ENCODE peak calls at places on chromosomes 4 and X, in six cellular contexts. E is naive thymus-derived CD4-positive, alpha-beta T cell; X is stomach; U is CD8-positive, alpha-beta memory T cell; S is ovary; C is iPS DF 6.9. P is an unnamed sample.

GRCh38 chrX:25016361-25016671 is 551 bp upstream of the ARX start:
- DNase-seq in S (peak; percentile 51), X (no peak), E (no peak), C (no peak), U (no peak), P (no peak)

GRCh38 chr4:81663368-81663767 is 191.7 kb upstream of the RASGEF1B start:
- DNase-seq in C (no peak), E (no peak), U (no peak), X (no peak), S (no peak), P (no peak)

GRCh38 chr4:54941994-54942552 is 183.3 kb downstream of the KDR start:
- DNase-seq in C (no peak), U (no peak), E (peak; percentile 70), S (peak; percentile 36), X (no peak), P (no peak)

GRCh38 chr4:69073375-69073774 is 22.9 kb upstream of the UGT2B7 start:
- DNase-seq in S (no peak), C (no peak), E (no peak), X (no peak), U (no peak), P (no peak)

GRCh38 chrX:14030248-14030592 is 528 bp upstream of the GEMIN8 start:
- DNase-seq in C (no peak), E (peak; percentile 25), U (no peak), S (no peak), X (no peak), P (no peak)

GRCh38 chr4:177391953-177392352 is 50.3 kb downstream of the AGA start:
- DNase-seq in C (no peak), U (no peak), E (no peak), S (no peak), X (no peak), P (no peak)

GRCh38 chr4:80054375-80054774 is 18.7 kb downstream of the ANTXR2 start:
- DNase-seq in X (no peak), E (no peak), U (no peak), C (no peak), S (no peak), P (no peak)

GRCh38 chrX:102029026-102029425 is 96.5 kb upstream of the TCEAL2 start:
- DNase-seq in S (no peak), C (no peak), X (no peak), E (no peak), U (no peak), P (no peak)

GRCh38 chr4:96162631-96163030 is 322.7 kb downstream of the PDHA2 start:
- DNase-seq in E (no peak), S (no peak), X (no peak), U (no peak), C (no peak), P (no peak)

GRCh38 chr4:80219301-80220025 is 22.2 kb downstream of the PRDM8 start:
- DNase-seq in U (no peak), C (no peak), E (no peak), X (no peak), S (no peak), P (no peak)

GRCh38 chr4:175346381-175346780 is 428.2 kb downstream of the ADAM29 start:
- DNase-seq in U (no peak), S (no peak), C (no peak), E (no peak), X (no peak), P (no peak)

GRCh38 chr4:30268370-30268769 is 451.8 kb upstream of the PCDH7 start:
- DNase-seq in U (no peak), C (no peak), E (no peak), X (no peak), S (no peak), P (no peak)

GRCh38 chrX:39821011-39821708 is 276.6 kb downstream of the BCOR start:
- DNase-seq in U (peak; percentile 1), C (no peak), X (no peak), S (peak; percentile 67), E (no peak), P (peak; percentile 57)

GRCh38 chr4:111362891-111363290 is 740.0 kb upstream of the PITX2 start:
- DNase-seq in S (no peak), E (no peak), C (no peak), X (no peak), U (no peak), P (peak; percentile 16)

GRCh38 chr4:169397762-169398161 is 127.0 kb upstream of the SH3RF1 start:
- DNase-seq in X (no peak), E (no peak), S (no peak), C (no peak), U (no peak), P (no peak)

GRCh38 chr4:108940086-108941033 is 177.5 kb upstream of the ETNPPL start:
- DNase-seq in C (no peak), U (no peak), X (no peak), S (no peak), E (no peak), P (no peak)

GRCh38 chrX:1357993-1358392 is 21.4 kb downstream of the IL3RA start:
- DNase-seq in X (no peak), U (no peak), C (no peak), E (no peak), S (peak; percentile 10), P (peak; percentile 24)

GRCh38 chr4:95095352-95095974 is 337.7 kb downstream of the BMPR1B start:
- DNase-seq in X (no peak), S (no peak), U (no peak), E (no peak), C (no peak), P (no peak)

GRCh38 chrX:55487143-55487542 is 2.5 kb downstream of the USP51 start:
- DNase-seq in E (no peak), S (no peak), X (no peak), U (no peak), C (no peak), P (no peak)

GRCh38 chrX:51905711-51906110 is 12.3 kb downstream of the MAGED1 start:
- DNase-seq in X (no peak), U (no peak), E (no peak), S (no peak), C (no peak), P (no peak)

GRCh38 chr4:52658671-52659015 is 458 bp downstream of the USP46 start:
- DNase-seq in C (no peak), U (no peak), S (peak; percentile 54), E (no peak), X (no peak), P (peak; percentile 19)

GRCh38 chrX:132330156-132330729 is 111.0 kb upstream of the RAP2C start:
- DNase-seq in X (no peak), S (no peak), U (no peak), E (no peak), C (no peak), P (no peak)

GRCh38 chrX:65821721-65822496 is 154.5 kb downstream of the MSN start:
- DNase-seq in U (peak; percentile 2), S (no peak), C (no peak), X (no peak), E (peak; percentile 15), P (no peak)

GRCh38 chr4:72207196-72207595 is 175.4 kb downstream of the NPFFR2 start:
- DNase-seq in E (no peak), C (no peak), S (no peak), U (no peak), X (no peak), P (no peak)

GRCh38 chrX:51336584-51336983 is 4.0 kb downstream of the NUDT10 start:
- DNase-seq in S (no peak), E (peak; percentile 40), X (no peak), U (no peak), C (no peak), P (no peak)

GRCh38 chr4:94728056-94728766 is 29.5 kb upstream of the BMPR1B start:
- DNase-seq in X (no peak), E (no peak), C (no peak), S (no peak), U (no peak), P (no peak)

GRCh38 chr4:108651068-108651794 is 832 bp downstream of the OSTC start:
- DNase-seq in S (no peak), E (no peak), X (no peak), C (no peak), U (no peak), P (no peak)

GRCh38 chrX:153377727-153378126 is 23.4 kb downstream of the PNMA6E start:
- DNase-seq in U (no peak), X (no peak), S (no peak), E (no peak), C (no peak), P (no peak)

DNA sequence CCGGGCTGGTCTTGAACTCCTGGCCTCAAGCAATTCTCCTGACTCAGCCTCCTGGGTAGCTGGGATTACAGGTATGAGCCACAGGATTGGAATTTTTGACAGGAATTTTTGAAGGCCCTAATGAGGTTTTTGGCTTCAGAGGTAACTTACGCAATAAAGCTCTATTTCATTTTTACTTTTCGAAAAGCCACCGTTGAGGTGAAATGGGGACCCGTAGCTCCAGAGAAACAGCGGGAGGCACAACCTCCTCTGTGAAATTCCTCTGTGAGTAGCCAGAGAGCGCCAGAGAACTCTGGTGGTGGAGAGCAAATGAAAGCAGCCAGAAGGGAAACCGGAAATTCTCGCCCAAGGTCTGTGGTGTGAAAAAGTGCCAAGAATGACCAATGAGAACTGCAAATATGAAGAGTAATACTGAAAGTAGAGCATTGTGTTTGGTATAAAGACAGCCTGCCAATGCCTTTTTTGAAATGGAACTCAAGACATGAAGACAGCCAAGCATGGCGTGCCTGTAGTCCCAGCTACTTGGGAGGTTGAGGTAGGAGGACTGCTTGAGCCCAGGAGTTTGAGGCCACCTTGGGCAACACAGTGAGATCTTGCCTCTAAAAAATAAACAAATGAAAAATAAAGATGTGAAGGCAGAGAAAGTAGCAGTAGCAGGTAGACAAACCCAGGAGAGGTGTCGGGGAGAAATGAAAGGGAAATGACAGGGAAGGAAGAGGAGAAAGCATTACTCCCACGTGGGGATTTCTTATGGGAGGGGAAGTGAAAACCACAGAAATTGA is 33.0 kb upstream of the TMEM131L start:
- DNase-seq in C (no peak), U (peak; percentile 40), X (peak; percentile 83), E (peak; percentile 55), S (peak; percentile 21), P (peak; percentile 40)
- H3K4me1 ChIP-seq in C (no peaks in the 10 kb centered on the region), U (peaks cover 59% of the 10 kb centered on the region), X (peaks cover 6% of the 10 kb centered on the region), E (peaks cover 54% of the 10 kb centered on the region), S (no peaks in the 10 kb centered on the region), P (no peaks in the 10 kb centered on the region)

GRCh38 chr4:121145430-121145829 is 18.7 kb downstream of the TNIP3 start:
- DNase-seq in C (no peak), S (no peak), X (no peak), U (no peak), E (no peak), P (no peak)
- H3K4me1 ChIP-seq in C (no peaks in the 10 kb centered on the region), S (no peaks in the 10 kb centered on the region), X (no peaks in the 10 kb centered on the region), U (peaks cover 3% of the 10 kb centered on the region), E (peaks cover under 1% of the 10 kb centered on the region), P (no peaks in the 10 kb centered on the region)

GRCh38 chr4:15688056-15688455 is 6.4 kb downstream of the FAM200B start:
- DNase-seq in U (no peak), S (no peak), C (no peak), X (no peak), E (no peak), P (no peak)
- H3K4me1 ChIP-seq in U (peaks cover 11% of the 10 kb centered on the region), S (peaks cover 1% of the 10 kb centered on the region), C (peaks cover 1% of the 10 kb centered on the region), X (no peaks in the 10 kb centered on the region), E (peaks cover 4% of the 10 kb centered on the region), P (peaks cover 9% of the 10 kb centered on the region)

DNA sequence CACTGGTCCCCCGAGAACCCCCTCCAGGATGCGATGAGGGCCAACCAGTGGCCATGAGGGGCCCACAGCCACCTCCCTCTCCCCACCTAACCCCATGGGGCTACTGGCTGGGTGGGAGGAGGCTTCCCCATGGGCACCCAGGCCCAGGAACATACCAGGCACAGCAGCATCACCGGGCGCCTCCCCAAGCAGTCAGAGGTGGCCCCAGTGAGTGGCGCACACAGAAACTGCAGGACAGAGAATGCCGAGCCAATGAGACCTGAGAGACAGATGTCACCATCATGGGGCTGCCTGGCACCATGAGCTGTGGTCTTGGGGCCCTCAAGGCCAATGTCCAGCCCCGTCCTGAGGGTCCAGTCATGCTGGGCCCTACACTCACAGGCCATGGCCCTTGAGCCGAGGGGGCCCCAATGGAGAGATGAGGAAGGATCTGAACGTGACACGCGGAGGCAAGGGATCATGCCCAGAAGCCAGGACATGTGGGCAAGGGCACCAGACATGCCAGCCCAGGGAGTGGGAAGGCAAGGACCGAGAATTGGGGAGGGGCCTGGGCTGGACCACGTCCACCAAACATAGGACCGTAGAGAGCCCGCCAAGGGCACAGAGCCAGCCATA is 30.1 kb downstream of the NOP14 start:
- DNase-seq in E (no peak), U (no peak), S (no peak), X (peak; percentile 38), C (no peak), P (peak; percentile 70)
- H3K4me1 ChIP-seq in E (peaks cover 38% of the 10 kb centered on the region), U (peaks cover 55% of the 10 kb centered on the region), S (peaks cover 8% of the 10 kb centered on the region), X (peaks cover 66% of the 10 kb centered on the region), C (no peaks in the 10 kb centered on the region), P (peaks cover 58% of the 10 kb centered on the region)